ENCODE peak calls at places on chromosomes 5 and 9, in eight cellular contexts. One of them, this sample, is unnamed.

GRCh38 chr5:113061851-113062631 is 85.4 kb downstream of the DCP2 start:
- DNase-seq in endothelial cell: no peak
- DNase-seq in GM23338: no peak
- DNase-seq in H9: peak; percentile 1
- DNase-seq in heart left ventricle: no peak
- DNase-seq in AG10803: peak; percentile 76
- DNase-seq in OCI-LY7: no peak
- DNase-seq in activated B cell treated with CpG ODN at 0.5 μM for 24 hours: no peak
- DNase-seq in this sample: no peak

GRCh38 chr9:134366223-134367031 is 40.2 kb downstream of the RXRA start:
- DNase-seq in AG10803: peak; percentile 94
- DNase-seq in heart left ventricle: peak; percentile 90
- DNase-seq in GM23338: no peak
- DNase-seq in OCI-LY7: no peak
- DNase-seq in endothelial cell: no peak
- DNase-seq in H9: no peak
- DNase-seq in activated B cell treated with CpG ODN at 0.5 μM for 24 hours: no peak
- DNase-seq in this sample: peak; percentile 95

GRCh38 chr9:17807670-17808282 is 228.9 kb downstream of the SH3GL2 start:
- DNase-seq in OCI-LY7: no peak
- DNase-seq in endothelial cell: no peak
- DNase-seq in activated B cell treated with CpG ODN at 0.5 μM for 24 hours: no peak
- DNase-seq in GM23338: no peak
- DNase-seq in heart left ventricle: no peak
- DNase-seq in AG10803: no peak
- DNase-seq in H9: no peak
- DNase-seq in this sample: no peak

GRCh38 chr5:60196382-60197113 is 303.0 kb upstream of the PDE4D start:
- DNase-seq in GM23338: no peak
- DNase-seq in AG10803: peak; percentile 83
- DNase-seq in H9: no peak
- DNase-seq in activated B cell treated with CpG ODN at 0.5 μM for 24 hours: no peak
- DNase-seq in OCI-LY7: no peak
- DNase-seq in heart left ventricle: peak; percentile 10
- DNase-seq in endothelial cell: no peak
- DNase-seq in this sample: peak; percentile 86

GRCh38 chr9:16278420-16278999 is 592.0 kb downstream of the BNC2 start:
- DNase-seq in endothelial cell: no peak
- DNase-seq in heart left ventricle: no peak
- DNase-seq in H9: peak; percentile 14
- DNase-seq in GM23338: no peak
- DNase-seq in AG10803: peak; percentile 41
- DNase-seq in OCI-LY7: no peak
- DNase-seq in activated B cell treated with CpG ODN at 0.5 μM for 24 hours: no peak
- DNase-seq in this sample: no peak

GRCh38 chr9:20658677-20659473 is 25.2 kb upstream of the FOCAD start:
- DNase-seq in OCI-LY7: no peak
- DNase-seq in endothelial cell: peak; percentile 13
- DNase-seq in H9: no peak
- DNase-seq in AG10803: no peak
- DNase-seq in heart left ventricle: no peak
- DNase-seq in activated B cell treated with CpG ODN at 0.5 μM for 24 hours: no peak
- DNase-seq in GM23338: peak; percentile 56
- DNase-seq in this sample: no peak

GRCh38 chr9:91884746-91885687 is 65.0 kb downstream of the ROR2 start:
- DNase-seq in heart left ventricle: no peak
- DNase-seq in AG10803: peak; percentile 31
- DNase-seq in GM23338: peak; percentile 78
- DNase-seq in endothelial cell: no peak
- DNase-seq in activated B cell treated with CpG ODN at 0.5 μM for 24 hours: no peak
- DNase-seq in H9: peak; percentile 61
- DNase-seq in OCI-LY7: no peak
- DNase-seq in this sample: no peak

GRCh38 chr5:120614512-120614911 is 150.4 kb downstream of the PRR16 start:
- DNase-seq in OCI-LY7: no peak
- DNase-seq in activated B cell treated with CpG ODN at 0.5 μM for 24 hours: no peak
- DNase-seq in H9: no peak
- DNase-seq in heart left ventricle: no peak
- DNase-seq in GM23338: no peak
- DNase-seq in endothelial cell: no peak
- DNase-seq in AG10803: peak; percentile 82
- DNase-seq in this sample: no peak

GRCh38 chr9:118609355-118610044 is 759.7 kb downstream of the BRINP1 start:
- DNase-seq in heart left ventricle: no peak
- DNase-seq in OCI-LY7: no peak
- DNase-seq in endothelial cell: no peak
- DNase-seq in GM23338: no peak
- DNase-seq in AG10803: peak; percentile 90
- DNase-seq in activated B cell treated with CpG ODN at 0.5 μM for 24 hours: no peak
- DNase-seq in H9: no peak
- DNase-seq in this sample: no peak

GRCh38 chr5:72951850-72952468 is 3.9 kb upstream of the FCHO2 start:
- DNase-seq in AG10803: peak; percentile 75
- DNase-seq in H9: no peak
- DNase-seq in heart left ventricle: no peak
- DNase-seq in GM23338: no peak
- DNase-seq in endothelial cell: no peak
- DNase-seq in activated B cell treated with CpG ODN at 0.5 μM for 24 hours: no peak
- DNase-seq in OCI-LY7: no peak
- DNase-seq in this sample: no peak

GRCh38 chr9:37969130-37969529 is 65.2 kb upstream of the SLC25A51 start:
- DNase-seq in OCI-LY7: no peak
- DNase-seq in heart left ventricle: peak; percentile 70
- DNase-seq in H9: no peak
- DNase-seq in AG10803: no peak
- DNase-seq in GM23338: no peak
- DNase-seq in endothelial cell: no peak
- DNase-seq in activated B cell treated with CpG ODN at 0.5 μM for 24 hours: no peak
- DNase-seq in this sample: no peak

GRCh38 chr5:170082701-170083100 is 23.0 kb upstream of the FOXI1 start:
- DNase-seq in AG10803: no peak
- DNase-seq in GM23338: no peak
- DNase-seq in heart left ventricle: no peak
- DNase-seq in H9: no peak
- DNase-seq in activated B cell treated with CpG ODN at 0.5 μM for 24 hours: no peak
- DNase-seq in endothelial cell: no peak
- DNase-seq in OCI-LY7: no peak
- DNase-seq in this sample: no peak

GRCh38 chr5:137560414-137560813 is 61.3 kb upstream of the SPOCK1 start:
- DNase-seq in H9: no peak
- DNase-seq in GM23338: no peak
- DNase-seq in activated B cell treated with CpG ODN at 0.5 μM for 24 hours: no peak
- DNase-seq in endothelial cell: no peak
- DNase-seq in OCI-LY7: no peak
- DNase-seq in AG10803: no peak
- DNase-seq in heart left ventricle: no peak
- DNase-seq in this sample: no peak

GRCh38 chr9:137149367-137149766 is 10.4 kb downstream of the GRIN1 start:
- DNase-seq in heart left ventricle: no peak
- DNase-seq in endothelial cell: no peak
- DNase-seq in GM23338: no peak
- DNase-seq in H9: no peak
- DNase-seq in AG10803: no peak
- DNase-seq in activated B cell treated with CpG ODN at 0.5 μM for 24 hours: no peak
- DNase-seq in OCI-LY7: no peak
- DNase-seq in this sample: no peak

GRCh38 chr9:137832830-137833590 is 44.6 kb upstream of the CACNA1B start:
- DNase-seq in H9: no peak
- DNase-seq in heart left ventricle: no peak
- DNase-seq in OCI-LY7: no peak
- DNase-seq in activated B cell treated with CpG ODN at 0.5 μM for 24 hours: no peak
- DNase-seq in AG10803: no peak
- DNase-seq in endothelial cell: no peak
- DNase-seq in GM23338: no peak
- DNase-seq in this sample: no peak

GRCh38 chr5:135025730-135026644 is 8.0 kb downstream of the PITX1 start:
- DNase-seq in heart left ventricle: no peak
- DNase-seq in H9: no peak
- DNase-seq in AG10803: no peak
- DNase-seq in activated B cell treated with CpG ODN at 0.5 μM for 24 hours: no peak
- DNase-seq in GM23338: no peak
- DNase-seq in OCI-LY7: peak; percentile 43
- DNase-seq in endothelial cell: no peak
- DNase-seq in this sample: no peak

GRCh38 chr5:1726469-1726865 is 73.2 kb downstream of the MRPL36 start:
- DNase-seq in AG10803: no peak
- DNase-seq in OCI-LY7: no peak
- DNase-seq in endothelial cell: no peak
- DNase-seq in GM23338: no peak
- DNase-seq in activated B cell treated with CpG ODN at 0.5 μM for 24 hours: no peak
- DNase-seq in H9: peak; percentile 16
- DNase-seq in heart left ventricle: no peak
- DNase-seq in this sample: peak; percentile 25

GRCh38 chr5:148733601-148734438 is 79.5 kb upstream of the HTR4 start:
- DNase-seq in GM23338: peak; percentile 89
- DNase-seq in activated B cell treated with CpG ODN at 0.5 μM for 24 hours: peak; percentile 34
- DNase-seq in OCI-LY7: peak; percentile 84
- DNase-seq in endothelial cell: peak; percentile 79
- DNase-seq in H9: peak; percentile 71
- DNase-seq in AG10803: peak; percentile 77
- DNase-seq in heart left ventricle: peak; percentile 78
- DNase-seq in this sample: peak; percentile 59

GRCh38 chr5:148732692-148733091 is 78.4 kb upstream of the HTR4 start:
- DNase-seq in AG10803: no peak
- DNase-seq in endothelial cell: no peak
- DNase-seq in GM23338: no peak
- DNase-seq in activated B cell treated with CpG ODN at 0.5 μM for 24 hours: no peak
- DNase-seq in H9: no peak
- DNase-seq in heart left ventricle: no peak
- DNase-seq in OCI-LY7: no peak
- DNase-seq in this sample: no peak

GRCh38 chr5:148730955-148731898 is 76.9 kb upstream of the HTR4 start:
- DNase-seq in heart left ventricle: peak; percentile 81
- DNase-seq in H9: peak; percentile 66
- DNase-seq in endothelial cell: peak; percentile 74
- DNase-seq in activated B cell treated with CpG ODN at 0.5 μM for 24 hours: no peak
- DNase-seq in OCI-LY7: peak; percentile 88
- DNase-seq in AG10803: peak; percentile 85
- DNase-seq in GM23338: peak; percentile 91
- DNase-seq in this sample: peak; percentile 63

GRCh38 chr5:148735301-148735700 is 81.0 kb upstream of the HTR4 start:
- DNase-seq in GM23338: no peak
- DNase-seq in endothelial cell: no peak
- DNase-seq in heart left ventricle: no peak
- DNase-seq in H9: no peak
- DNase-seq in AG10803: no peak
- DNase-seq in activated B cell treated with CpG ODN at 0.5 μM for 24 hours: no peak
- DNase-seq in OCI-LY7: no peak
- DNase-seq in this sample: no peak

DNA sequence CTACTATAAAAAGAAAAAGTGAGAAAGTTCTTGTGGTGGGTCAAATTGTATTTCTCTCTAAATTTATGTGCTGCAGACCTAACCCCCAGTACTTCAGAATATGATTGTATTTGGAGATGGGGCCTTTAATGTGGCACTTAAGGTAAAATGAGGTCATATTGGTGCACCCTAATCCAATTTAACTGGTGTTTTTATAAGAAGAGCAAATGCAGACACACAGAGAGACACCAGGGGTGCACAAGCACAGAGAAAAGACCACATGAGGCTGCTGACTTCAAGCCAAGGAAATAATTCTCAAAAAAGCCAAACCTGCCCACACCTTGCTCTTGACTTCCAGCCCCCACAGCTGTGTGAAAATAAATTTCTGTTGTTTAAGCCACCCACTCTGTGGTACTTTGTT is 80.2 kb upstream of the HTR4 start:
- DNase-seq in H9: no peak
- DNase-seq in AG10803: no peak
- DNase-seq in activated B cell treated with CpG ODN at 0.5 μM for 24 hours: no peak
- DNase-seq in OCI-LY7: no peak
- DNase-seq in heart left ventricle: no peak
- DNase-seq in GM23338: no peak
- DNase-seq in endothelial cell: no peak
- DNase-seq in this sample: no peak
- TF ChIP-seq CTCF in H9: no peak
- TF ChIP-seq CTCF in AG10803: no peak
- TF ChIP-seq CTCF in activated B cell treated with CpG ODN at 0.5 μM for 24 hours: no peak
- TF ChIP-seq CTCF in OCI-LY7: peak; percentile 32
- TF ChIP-seq CTCF in heart left ventricle: no peak
- TF ChIP-seq CTCF in GM23338: no peak
- TF ChIP-seq CTCF in endothelial cell: no peak
- TF ChIP-seq CTCF in this sample: no peak

GRCh38 chr9:130626249-130626982 is 38.0 kb upstream of the PRDM12 start:
- DNase-seq in H9: peak; percentile 40
- DNase-seq in GM23338: peak; percentile 33
- DNase-seq in heart left ventricle: peak; percentile 35
- DNase-seq in endothelial cell: no peak
- DNase-seq in activated B cell treated with CpG ODN at 0.5 μM for 24 hours: no peak
- DNase-seq in AG10803: no peak
- DNase-seq in OCI-LY7: peak; percentile 4
- DNase-seq in this sample: no peak
- TF ChIP-seq CTCF in H9: peak; percentile 36
- TF ChIP-seq CTCF in GM23338: peak; percentile 23
- TF ChIP-seq CTCF in heart left ventricle: peak; percentile 38
- TF ChIP-seq CTCF in endothelial cell: no peak
- TF ChIP-seq CTCF in activated B cell treated with CpG ODN at 0.5 μM for 24 hours: no peak
- TF ChIP-seq CTCF in AG10803: no peak
- TF ChIP-seq CTCF in OCI-LY7: no peak
- TF ChIP-seq CTCF in this sample: no peak

GRCh38 chr5:160119905-160120266 is 636 bp upstream of the PWWP2A start:
- DNase-seq in endothelial cell: no peak
- DNase-seq in activated B cell treated with CpG ODN at 0.5 μM for 24 hours: no peak
- DNase-seq in OCI-LY7: no peak
- DNase-seq in heart left ventricle: no peak
- DNase-seq in H9: no peak
- DNase-seq in GM23338: no peak
- DNase-seq in AG10803: no peak
- DNase-seq in this sample: no peak
- TF ChIP-seq CTCF in endothelial cell: no peak
- TF ChIP-seq CTCF in activated B cell treated with CpG ODN at 0.5 μM for 24 hours: no peak
- TF ChIP-seq CTCF in OCI-LY7: no peak
- TF ChIP-seq CTCF in heart left ventricle: peak; percentile 21
- TF ChIP-seq CTCF in H9: no peak
- TF ChIP-seq CTCF in GM23338: no peak
- TF ChIP-seq CTCF in AG10803: peak; percentile 32
- TF ChIP-seq CTCF in this sample: no peak

GRCh38 chr9:75623462-75623861 is 267.0 kb upstream of the PCSK5 start:
- DNase-seq in OCI-LY7: no peak
- DNase-seq in GM23338: no peak
- DNase-seq in heart left ventricle: no peak
- DNase-seq in endothelial cell: no peak
- DNase-seq in activated B cell treated with CpG ODN at 0.5 μM for 24 hours: no peak
- DNase-seq in AG10803: no peak
- DNase-seq in H9: no peak
- DNase-seq in this sample: no peak
- TF ChIP-seq CTCF in OCI-LY7: peak; percentile 25
- TF ChIP-seq CTCF in GM23338: peak; percentile 22
- TF ChIP-seq CTCF in heart left ventricle: no peak
- TF ChIP-seq CTCF in endothelial cell: no peak
- TF ChIP-seq CTCF in activated B cell treated with CpG ODN at 0.5 μM for 24 hours: no peak
- TF ChIP-seq CTCF in AG10803: no peak
- TF ChIP-seq CTCF in H9: no peak
- TF ChIP-seq CTCF in this sample: no peak

This sample was measured in CD14-positive monocyte.